ENCODE peak calls at places on chromosomes 11 and 22, in nine cellular contexts. One of them, this sample, is unnamed.

GRCh38 chr22:33883961-33884808 is 36.1 kb downstream of the LARGE1 start:
- DNase-seq in choroid plexus epithelial cell: no peak
- DNase-seq in iPS DF 6.9: no peak
- DNase-seq in activated CD4-positive, alpha-beta T cell treated with anti-CD3 and anti-CD28 coated beads, Interleukin-2, amount 10 ng/mL, durations not matched to agents 24 days and 14 days: no peak
- DNase-seq in GM12865: peak; percentile 26
- DNase-seq in stimulated activated naive CD8-positive, alpha-beta T cell treated with anti-CD3 and anti-CD28 coated beads, Interleukin-15, amount 100 ng/mL, for 72 hours: no peak
- DNase-seq in cardiac septum: no peak
- DNase-seq in fibroblast of lung: peak; percentile 20
- DNase-seq in HCEC 1CT: no peak
- DNase-seq in this sample: no peak

GRCh38 chr11:12845739-12846358 is 163.3 kb upstream of the RASSF10 start:
- DNase-seq in choroid plexus epithelial cell: peak; percentile 60
- DNase-seq in iPS DF 6.9: no peak
- DNase-seq in activated CD4-positive, alpha-beta T cell treated with anti-CD3 and anti-CD28 coated beads, Interleukin-2, amount 10 ng/mL, durations not matched to agents 24 days and 14 days: no peak
- DNase-seq in GM12865: no peak
- DNase-seq in stimulated activated naive CD8-positive, alpha-beta T cell treated with anti-CD3 and anti-CD28 coated beads, Interleukin-15, amount 100 ng/mL, for 72 hours: no peak
- DNase-seq in cardiac septum: no peak
- DNase-seq in fibroblast of lung: peak; percentile 56
- DNase-seq in HCEC 1CT: no peak
- DNase-seq in this sample: peak; percentile 59

GRCh38 chr11:79236541-79236971 is 204.3 kb downstream of the TENM4 start:
- DNase-seq in choroid plexus epithelial cell: peak; percentile 93
- DNase-seq in iPS DF 6.9: no peak
- DNase-seq in activated CD4-positive, alpha-beta T cell treated with anti-CD3 and anti-CD28 coated beads, Interleukin-2, amount 10 ng/mL, durations not matched to agents 24 days and 14 days: no peak
- DNase-seq in GM12865: no peak
- DNase-seq in stimulated activated naive CD8-positive, alpha-beta T cell treated with anti-CD3 and anti-CD28 coated beads, Interleukin-15, amount 100 ng/mL, for 72 hours: no peak
- DNase-seq in cardiac septum: peak; percentile 9
- DNase-seq in fibroblast of lung: peak; percentile 99
- DNase-seq in HCEC 1CT: peak; percentile 53
- DNase-seq in this sample: no peak

GRCh38 chr11:15136166-15136565 is 21.4 kb downstream of the INSC start:
- DNase-seq in choroid plexus epithelial cell: no peak
- DNase-seq in iPS DF 6.9: no peak
- DNase-seq in activated CD4-positive, alpha-beta T cell treated with anti-CD3 and anti-CD28 coated beads, Interleukin-2, amount 10 ng/mL, durations not matched to agents 24 days and 14 days: no peak
- DNase-seq in GM12865: no peak
- DNase-seq in stimulated activated naive CD8-positive, alpha-beta T cell treated with anti-CD3 and anti-CD28 coated beads, Interleukin-15, amount 100 ng/mL, for 72 hours: no peak
- DNase-seq in cardiac septum: no peak
- DNase-seq in fibroblast of lung: no peak
- DNase-seq in HCEC 1CT: no peak
- DNase-seq in this sample: no peak

GRCh38 chr11:102879801-102880200 is 5.0 kb upstream of the MMP12 start:
- DNase-seq in choroid plexus epithelial cell: no peak
- DNase-seq in iPS DF 6.9: no peak
- DNase-seq in activated CD4-positive, alpha-beta T cell treated with anti-CD3 and anti-CD28 coated beads, Interleukin-2, amount 10 ng/mL, durations not matched to agents 24 days and 14 days: no peak
- DNase-seq in GM12865: peak; percentile 5
- DNase-seq in stimulated activated naive CD8-positive, alpha-beta T cell treated with anti-CD3 and anti-CD28 coated beads, Interleukin-15, amount 100 ng/mL, for 72 hours: no peak
- DNase-seq in cardiac septum: no peak
- DNase-seq in fibroblast of lung: no peak
- DNase-seq in HCEC 1CT: no peak
- DNase-seq in this sample: no peak

GRCh38 chr11:131108780-131109179 is 192.5 kb upstream of the SNX19 start:
- DNase-seq in choroid plexus epithelial cell: no peak
- DNase-seq in iPS DF 6.9: no peak
- DNase-seq in activated CD4-positive, alpha-beta T cell treated with anti-CD3 and anti-CD28 coated beads, Interleukin-2, amount 10 ng/mL, durations not matched to agents 24 days and 14 days: no peak
- DNase-seq in GM12865: no peak
- DNase-seq in stimulated activated naive CD8-positive, alpha-beta T cell treated with anti-CD3 and anti-CD28 coated beads, Interleukin-15, amount 100 ng/mL, for 72 hours: no peak
- DNase-seq in cardiac septum: no peak
- DNase-seq in fibroblast of lung: peak; percentile 48
- DNase-seq in HCEC 1CT: peak; percentile 50
- DNase-seq in this sample: no peak

GRCh38 chr11:108131993-108132392 is 10.6 kb downstream of the ACAT1 start:
- DNase-seq in choroid plexus epithelial cell: no peak
- DNase-seq in iPS DF 6.9: no peak
- DNase-seq in activated CD4-positive, alpha-beta T cell treated with anti-CD3 and anti-CD28 coated beads, Interleukin-2, amount 10 ng/mL, durations not matched to agents 24 days and 14 days: no peak
- DNase-seq in GM12865: no peak
- DNase-seq in stimulated activated naive CD8-positive, alpha-beta T cell treated with anti-CD3 and anti-CD28 coated beads, Interleukin-15, amount 100 ng/mL, for 72 hours: no peak
- DNase-seq in cardiac septum: no peak
- DNase-seq in fibroblast of lung: no peak
- DNase-seq in HCEC 1CT: no peak
- DNase-seq in this sample: no peak

GRCh38 chr22:17269607-17270261 is 50.5 kb upstream of the ADA2 start:
- DNase-seq in choroid plexus epithelial cell: no peak
- DNase-seq in iPS DF 6.9: no peak
- DNase-seq in activated CD4-positive, alpha-beta T cell treated with anti-CD3 and anti-CD28 coated beads, Interleukin-2, amount 10 ng/mL, durations not matched to agents 24 days and 14 days: no peak
- DNase-seq in GM12865: no peak
- DNase-seq in stimulated activated naive CD8-positive, alpha-beta T cell treated with anti-CD3 and anti-CD28 coated beads, Interleukin-15, amount 100 ng/mL, for 72 hours: no peak
- DNase-seq in cardiac septum: no peak
- DNase-seq in fibroblast of lung: no peak
- DNase-seq in HCEC 1CT: no peak
- DNase-seq in this sample: no peak

GRCh38 chr11:62588966-62589637 is 2.2 kb downstream of the TUT1 start:
- DNase-seq in choroid plexus epithelial cell: peak; percentile 55
- DNase-seq in iPS DF 6.9: no peak
- DNase-seq in activated CD4-positive, alpha-beta T cell treated with anti-CD3 and anti-CD28 coated beads, Interleukin-2, amount 10 ng/mL, durations not matched to agents 24 days and 14 days: peak; percentile 76
- DNase-seq in GM12865: no peak
- DNase-seq in stimulated activated naive CD8-positive, alpha-beta T cell treated with anti-CD3 and anti-CD28 coated beads, Interleukin-15, amount 100 ng/mL, for 72 hours: no peak
- DNase-seq in cardiac septum: no peak
- DNase-seq in fibroblast of lung: no peak
- DNase-seq in HCEC 1CT: no peak
- DNase-seq in this sample: no peak

This sample was measured in OCI-LY7.